ENCODE peak calls at places on chromosomes 2 and 18, in nine cellular contexts. D is lower leg skin, V is breast epithelium, P is heart left ventricle, S is prostate gland, F is IMR-90, U is ovary, M is sigmoid colon, X is GM12892. N is an unnamed sample.

GRCh38 chr2:112201706-112202430 is 53.0 kb downstream of the ZC3H8 start:
- DNase-seq in D (no peak), S (no peak), V (no peak), P (no peak), F (no peak), X (no peak), M (no peak), U (no peak), N (no peak)

GRCh38 chr18:40056085-40056484 is 1898.9 kb upstream of the PIK3C3 start:
- DNase-seq in M (no peak), D (no peak), V (no peak), U (no peak), F (no peak), X (no peak), P (no peak), S (no peak), N (no peak)

GRCh38 chr18:36572135-36572856 is 256.5 kb downstream of the TPGS2 start:
- DNase-seq in U (peak; percentile 51), M (no peak), D (no peak), P (no peak), S (peak; percentile 40), F (peak; percentile 49), X (no peak), V (no peak), N (no peak)

GRCh38 chr2:139805378-139805777 is 1025.2 kb upstream of the NXPH2 start:
- DNase-seq in X (no peak), P (no peak), U (no peak), D (no peak), S (no peak), F (no peak), M (no peak), V (no peak), N (no peak)

GRCh38 chr2:157173740-157174184 is 83.7 kb upstream of the GALNT5 start:
- DNase-seq in V (no peak), D (no peak), S (peak; percentile 17), U (no peak), P (no peak), M (no peak), F (peak; percentile 100), X (no peak), N (no peak)

GRCh38 chr2:12317853-12318426 is 398.8 kb upstream of the TRIB2 start:
- DNase-seq in M (no peak), U (peak; percentile 50), P (no peak), S (peak; percentile 46), F (peak; percentile 96), X (no peak), V (no peak), D (no peak), N (no peak)

GRCh38 chr18:48028716-48029115 is 98.3 kb upstream of the SMAD2 start:
- DNase-seq in U (no peak), V (peak; percentile 65), D (peak; percentile 67), F (no peak), X (no peak), M (peak; percentile 48), P (no peak), S (no peak), N (no peak)

GRCh38 chr2:170975127-170975942 is 46.3 kb downstream of the GORASP2 start:
- DNase-seq in S (no peak), V (no peak), X (no peak), M (no peak), P (no peak), F (no peak), D (no peak), U (no peak), N (no peak)

GRCh38 chr2:177604291-177605065 is 211.9 kb downstream of the AGPS start:
- DNase-seq in F (peak; percentile 71), V (no peak), S (no peak), D (no peak), P (no peak), X (no peak), M (no peak), U (peak; percentile 25), N (no peak)

GRCh38 chr2:170739048-170739447 is 23.9 kb downstream of the SP5 start:
- DNase-seq in M (no peak), D (no peak), U (no peak), V (no peak), X (no peak), S (no peak), P (no peak), F (peak; percentile 95), N (no peak)

GRCh38 chr18:78996741-78997490 is 17.3 kb downstream of the SALL3 start:
- DNase-seq in U (no peak), M (no peak), D (no peak), P (no peak), V (no peak), S (no peak), F (no peak), X (no peak), N (no peak)

DNA sequence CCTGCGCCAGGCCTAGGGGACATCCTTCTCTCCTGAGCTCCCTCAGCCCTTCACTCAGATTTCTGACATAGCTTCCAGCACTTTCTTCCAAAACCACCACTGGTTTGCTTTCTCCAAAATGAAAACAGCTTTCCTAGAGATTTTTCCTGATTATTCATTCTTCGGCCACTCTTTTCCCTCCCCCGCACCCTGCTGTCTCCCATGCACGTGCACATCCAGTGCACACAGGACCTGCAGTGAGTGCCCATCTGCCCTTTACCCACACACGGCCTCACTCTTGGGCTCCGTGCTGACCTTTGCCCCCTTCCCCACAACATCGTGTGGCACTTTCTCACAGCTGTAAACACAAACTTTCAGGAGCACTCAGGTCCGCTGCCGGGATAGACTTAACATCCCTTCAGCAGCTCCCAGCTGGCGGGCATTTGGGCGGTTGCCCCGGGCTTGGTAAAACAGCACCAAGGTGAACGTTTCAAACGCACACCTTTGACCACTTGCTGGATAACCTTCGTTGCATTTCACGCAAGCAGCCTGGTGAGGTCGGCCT is 25.8 kb downstream of the KIF1A start:
- DNase-seq in S (no peak), X (no peak), V (no peak), U (no peak), D (no peak), F (no peak), M (peak; percentile 64), P (peak; percentile 18), N (no peak)
- TF ChIP-seq POLR2A in S (no peak), X (no peak), V (no peak), U (no peak), D (no peak), F (no peak), M (no peak), P (no peak), N (no peak)

GRCh38 chr2:9099341-9099751 is 95.9 kb upstream of the MBOAT2 start:
- DNase-seq in P (no peak), U (no peak), V (no peak), M (no peak), F (peak; percentile 80), D (peak; percentile 31), S (no peak), X (peak; percentile 49), N (peak; percentile 62)
- TF ChIP-seq POLR2A in P (no peak), U (no peak), V (no peak), M (no peak), F (no peak), D (no peak), S (no peak), X (no peak), N (no peak)

GRCh38 chr18:12307871-12308385 is at the start of gene TUBB6:
- DNase-seq in X (peak; percentile 80), F (peak; percentile 81), D (peak; percentile 93), P (peak; percentile 91), S (no peak), U (peak; percentile 84), V (no peak), M (peak; percentile 89), N (peak; percentile 87)
- TF ChIP-seq POLR2A in X (peak; percentile 78), F (peak; percentile 97), D (no peak), P (no peak), S (peak; percentile 11), U (no peak), V (no peak), M (peak; percentile 8), N (peak; percentile 67)

GRCh38 chr2:144516417-144516980 is 3.4 kb downstream of the ZEB2 start:
- DNase-seq in S (no peak), P (no peak), D (peak; percentile 86), V (no peak), M (no peak), X (no peak), U (peak; percentile 62), F (no peak), N (no peak)
- TF ChIP-seq POLR2A in S (no peak), P (no peak), D (no peak), V (no peak), M (no peak), X (no peak), U (no peak), F (no peak), N (no peak)

GRCh38 chr2:96549967-96550786 is 13.6 kb downstream of the ARID5A start:
- DNase-seq in D (peak; percentile 74), M (peak; percentile 59), U (no peak), S (no peak), P (no peak), V (no peak), X (no peak), F (no peak), N (no peak)
- TF ChIP-seq POLR2A in D (no peak), M (no peak), U (no peak), S (no peak), P (no peak), V (no peak), X (peak; percentile 16), F (no peak), N (no peak)

DNA sequence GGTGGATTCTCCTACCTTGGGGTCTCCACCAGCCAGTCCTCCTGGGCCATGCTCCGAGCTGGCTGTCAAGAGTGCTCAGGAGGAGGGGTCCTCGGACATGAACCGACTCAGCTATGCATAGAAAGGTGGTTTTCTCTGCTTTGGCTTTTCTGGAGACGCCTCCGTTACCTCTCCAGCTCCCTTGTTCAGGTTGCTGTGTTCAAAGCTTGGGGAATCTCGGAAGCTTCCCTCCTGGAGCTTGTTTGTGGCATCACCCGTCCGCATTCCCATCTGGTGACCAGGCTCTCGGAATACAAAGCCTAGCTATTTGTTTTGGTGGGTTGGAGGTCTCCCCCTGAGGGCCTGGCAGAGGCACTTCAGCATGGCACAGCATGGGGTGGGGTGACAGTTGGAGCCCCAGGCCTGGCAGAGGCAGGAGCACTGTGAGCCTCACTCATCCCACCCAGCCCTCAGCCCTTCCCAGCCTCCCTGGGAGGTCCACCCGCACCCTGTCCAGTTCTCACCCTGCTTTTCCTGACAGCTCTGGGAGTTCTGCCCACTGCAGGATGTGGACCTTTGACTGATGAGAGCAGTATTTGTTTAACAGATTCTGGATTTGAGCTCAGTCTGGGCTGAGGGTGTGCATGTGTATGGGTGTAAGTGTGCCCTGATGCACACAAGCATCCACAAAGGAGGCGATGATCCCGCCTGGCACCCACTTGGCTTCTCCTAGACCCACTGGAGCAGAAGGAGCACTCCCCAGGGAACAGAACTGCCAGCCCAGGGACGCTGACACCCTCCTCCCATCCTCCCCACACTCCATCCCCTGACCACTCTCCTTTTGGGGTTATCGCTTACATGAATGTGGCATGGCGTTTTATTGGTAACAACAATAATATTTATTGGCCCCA is 107.3 kb upstream of the HS6ST1 start:
- DNase-seq in S (no peak), D (peak; percentile 83), U (no peak), F (peak; percentile 21), P (peak; percentile 16), X (no peak), M (peak; percentile 57), V (peak; percentile 42), N (no peak)
- TF ChIP-seq POLR2A in S (no peak), D (no peak), U (no peak), F (no peak), P (no peak), X (no peak), M (no peak), V (no peak), N (no peak)

N was measured in GM12891.